ENCODE peak calls at places on chromosomes 6 and 20, in ten cellular contexts. A, R, Z, B, Y, H, U, S, K and C are unnamed samples.

GRCh38 chr6:56375806-56376205 is 128.4 kb upstream of the COL21A1 start:
- DNase-seq in A (no peak), R (no peak), Z (no peak), B (no peak), Y (no peak), H (no peak), U (no peak), S (no peak), K (no peak), C (no peak)

GRCh38 chr6:155077784-155078183 is 82.7 kb downstream of the TIAM2 start:
- DNase-seq in A (no peak), R (no peak), Z (no peak), B (no peak), Y (no peak), H (no peak), U (no peak), S (no peak), K (no peak), C (no peak)

GRCh38 chr6:152117156-152118129 is 310.0 kb downstream of the ESR1 start:
- DNase-seq in A (no peak), R (no peak), Z (no peak), B (peak; percentile 61), Y (no peak), H (no peak), U (no peak), S (no peak), K (no peak), C (no peak)

GRCh38 chr20:32191422-32191821 is 16.1 kb downstream of the PLAGL2 start:
- DNase-seq in A (no peak), R (no peak), Z (no peak), B (no peak), Y (no peak), H (no peak), U (no peak), S (no peak), K (no peak), C (no peak)

GRCh38 chr20:47126709-47127108 is 229.8 kb downstream of the ZMYND8 start:
- DNase-seq in A (peak; percentile 57), R (no peak), Z (no peak), B (no peak), Y (no peak), H (no peak), U (no peak), S (no peak), K (no peak), C (no peak)

GRCh38 chr6:138555294-138555988 is 56.1 kb upstream of the NHSL1 start:
- DNase-seq in A (peak; percentile 44), R (no peak), Z (no peak), B (no peak), Y (no peak), H (no peak), U (peak; percentile 43), S (no peak), K (peak; percentile 62), C (no peak)

GRCh38 chr6:147037881-147038280 is 166.3 kb upstream of the STXBP5 start:
- DNase-seq in A (no peak), R (no peak), Z (no peak), B (no peak), Y (no peak), H (no peak), U (no peak), S (no peak), K (no peak), C (no peak)

GRCh38 chr6:162706236-162706635 is 21.3 kb downstream of the PRKN start:
- DNase-seq in A (no peak), R (no peak), Z (no peak), B (peak; percentile 71), Y (no peak), H (peak; percentile 27), U (no peak), S (no peak), K (no peak), C (no peak)

GRCh38 chr6:9851541-9852380 is 563.1 kb downstream of the TFAP2A start:
- DNase-seq in A (no peak), R (no peak), Z (no peak), B (no peak), Y (no peak), H (peak; percentile 5), U (no peak), S (no peak), K (peak; percentile 78), C (no peak)